ENCODE peak calls at places on chromosomes 3 and 15, in five cellular contexts. One of them, this sample, is unnamed.

GRCh38 chr3:107753988-107754387 is 231.2 kb downstream of the BBX start:
- DNase-seq in neuronal stem cell: no peak
- DNase-seq in fibroblast of pulmonary artery: no peak
- DNase-seq in SJSA1: no peak
- DNase-seq in amygdala: no peak
- DNase-seq in this sample: no peak

GRCh38 chr3:13416002-13416793 is 3.9 kb downstream of the NUP210 start:
- DNase-seq in amygdala: no peak
- DNase-seq in fibroblast of pulmonary artery: no peak
- DNase-seq in SJSA1: no peak
- DNase-seq in neuronal stem cell: no peak
- DNase-seq in this sample: no peak

GRCh38 chr15:48803877-48804276 is 7.0 kb downstream of the CEP152 start:
- DNase-seq in SJSA1: no peak
- DNase-seq in neuronal stem cell: no peak
- DNase-seq in amygdala: no peak
- DNase-seq in fibroblast of pulmonary artery: no peak
- DNase-seq in this sample: no peak

GRCh38 chr3:72973031-72973723 is 23.4 kb upstream of the PPP4R2 start:
- DNase-seq in neuronal stem cell: no peak
- DNase-seq in amygdala: no peak
- DNase-seq in SJSA1: no peak
- DNase-seq in fibroblast of pulmonary artery: peak
- DNase-seq in this sample: no peak

GRCh38 chr3:16639806-16640205 is 34.6 kb upstream of the DAZL start:
- DNase-seq in SJSA1: no peak
- DNase-seq in amygdala: no peak
- DNase-seq in neuronal stem cell: no peak
- DNase-seq in fibroblast of pulmonary artery: no peak
- DNase-seq in this sample: no peak

GRCh38 chr15:74502301-74502700 is 38.7 kb upstream of the ARID3B start:
- DNase-seq in SJSA1: no peak
- DNase-seq in neuronal stem cell: no peak
- DNase-seq in amygdala: no peak
- DNase-seq in fibroblast of pulmonary artery: no peak
- DNase-seq in this sample: no peak

GRCh38 chr3:97131476-97131875 is 317.1 kb downstream of the EPHA6 start:
- DNase-seq in neuronal stem cell: no peak
- DNase-seq in fibroblast of pulmonary artery: no peak
- DNase-seq in SJSA1: no peak
- DNase-seq in amygdala: no peak
- DNase-seq in this sample: no peak

GRCh38 chr15:35305906-35306305 is 220.8 kb upstream of the NANOGP8 start:
- DNase-seq in fibroblast of pulmonary artery: peak
- DNase-seq in SJSA1: no peak
- DNase-seq in neuronal stem cell: no peak
- DNase-seq in amygdala: no peak
- DNase-seq in this sample: no peak

GRCh38 chr3:192332386-192333291 is 394.7 kb downstream of the FGF12 start:
- DNase-seq in SJSA1: no peak
- DNase-seq in neuronal stem cell: no peak
- DNase-seq in fibroblast of pulmonary artery: no peak
- DNase-seq in amygdala: no peak
- DNase-seq in this sample: no peak

GRCh38 chr3:110656394-110656793 is 415.2 kb upstream of the NECTIN3 start:
- DNase-seq in amygdala: no peak
- DNase-seq in SJSA1: no peak
- DNase-seq in fibroblast of pulmonary artery: peak
- DNase-seq in neuronal stem cell: no peak
- DNase-seq in this sample: no peak

GRCh38 chr15:32735948-32736347 is 18.1 kb downstream of the GREM1 start:
- DNase-seq in neuronal stem cell: no peak
- DNase-seq in fibroblast of pulmonary artery: no peak
- DNase-seq in amygdala: no peak
- DNase-seq in SJSA1: no peak
- DNase-seq in this sample: no peak

GRCh38 chr15:27550635-27551034 is 548.5 kb downstream of the OCA2 start:
- DNase-seq in fibroblast of pulmonary artery: no peak
- DNase-seq in neuronal stem cell: no peak
- DNase-seq in SJSA1: no peak
- DNase-seq in amygdala: no peak
- DNase-seq in this sample: no peak

GRCh38 chr3:140927279-140927678 is 14.4 kb upstream of the SLC25A36 start:
- DNase-seq in amygdala: no peak
- DNase-seq in neuronal stem cell: no peak
- DNase-seq in SJSA1: no peak
- DNase-seq in fibroblast of pulmonary artery: no peak
- DNase-seq in this sample: no peak

GRCh38 chr3:4980229-4981159 is 1.3 kb downstream of the BHLHE40 start:
- DNase-seq in SJSA1: peak
- DNase-seq in neuronal stem cell: peak
- DNase-seq in fibroblast of pulmonary artery: peak
- DNase-seq in amygdala: peak
- DNase-seq in this sample: peak

GRCh38 chr3:20060924-20061323 is 20.7 kb downstream of the KAT2B start:
- DNase-seq in fibroblast of pulmonary artery: peak
- DNase-seq in neuronal stem cell: no peak
- DNase-seq in SJSA1: no peak
- DNase-seq in amygdala: no peak
- DNase-seq in this sample: no peak

GRCh38 chr3:47266709-47267489 is 15.7 kb downstream of the KIF9 start:
- DNase-seq in amygdala: no peak
- DNase-seq in SJSA1: peak
- DNase-seq in neuronal stem cell: no peak
- DNase-seq in fibroblast of pulmonary artery: peak
- DNase-seq in this sample: peak

GRCh38 chr3:172813462-172813861 is 62.9 kb downstream of the ECT2 start:
- DNase-seq in neuronal stem cell: no peak
- DNase-seq in fibroblast of pulmonary artery: no peak
- DNase-seq in amygdala: no peak
- DNase-seq in SJSA1: no peak
- DNase-seq in this sample: no peak

GRCh38 chr15:95932676-95933075 is 397.8 kb upstream of the NR2F2 start:
- DNase-seq in SJSA1: no peak
- DNase-seq in fibroblast of pulmonary artery: peak
- DNase-seq in neuronal stem cell: no peak
- DNase-seq in amygdala: no peak
- DNase-seq in this sample: no peak

GRCh38 chr3:153026026-153026425 is 136.0 kb upstream of the RAP2B start:
- DNase-seq in SJSA1: no peak
- DNase-seq in fibroblast of pulmonary artery: peak
- DNase-seq in neuronal stem cell: no peak
- DNase-seq in amygdala: no peak
- DNase-seq in this sample: peak

GRCh38 chr3:86938706-86939105 is 52.2 kb downstream of the VGLL3 start:
- DNase-seq in SJSA1: no peak
- DNase-seq in fibroblast of pulmonary artery: peak
- DNase-seq in neuronal stem cell: no peak
- DNase-seq in amygdala: no peak
- DNase-seq in this sample: no peak

GRCh38 chr3:65262554-65262953 is 574.8 kb upstream of the ADAMTS9 start:
- DNase-seq in neuronal stem cell: no peak
- DNase-seq in amygdala: no peak
- DNase-seq in SJSA1: no peak
- DNase-seq in fibroblast of pulmonary artery: no peak
- DNase-seq in this sample: no peak

GRCh38 chr3:27666708-27667107 is 55.4 kb downstream of the EOMES start:
- DNase-seq in amygdala: peak
- DNase-seq in SJSA1: no peak
- DNase-seq in neuronal stem cell: peak
- DNase-seq in fibroblast of pulmonary artery: peak
- DNase-seq in this sample: peak

GRCh38 chr15:78343431-78343830 is 3.3 kb downstream of the CRABP1 start:
- DNase-seq in amygdala: no peak
- DNase-seq in SJSA1: no peak
- DNase-seq in neuronal stem cell: no peak
- DNase-seq in fibroblast of pulmonary artery: no peak
- DNase-seq in this sample: no peak

GRCh38 chr3:108505811-108506210 is 4.6 kb downstream of the MYH15 start:
- DNase-seq in fibroblast of pulmonary artery: no peak
- DNase-seq in neuronal stem cell: no peak
- DNase-seq in amygdala: no peak
- DNase-seq in SJSA1: no peak
- DNase-seq in this sample: peak

GRCh38 chr15:89958107-89958805 is 42.9 kb upstream of the ZNF710 start:
- DNase-seq in neuronal stem cell: no peak
- DNase-seq in amygdala: no peak
- DNase-seq in SJSA1: no peak
- DNase-seq in fibroblast of pulmonary artery: no peak
- DNase-seq in this sample: no peak

GRCh38 chr15:96296264-96296663 is 34.2 kb upstream of the NR2F2 start:
- DNase-seq in fibroblast of pulmonary artery: peak
- DNase-seq in neuronal stem cell: no peak
- DNase-seq in amygdala: no peak
- DNase-seq in SJSA1: peak
- DNase-seq in this sample: no peak

This sample was measured in Jurkat, Clone E6-1.